ENCODE peak calls at places on chromosomes 5 and 9, in eight cellular contexts. N, S, R, K, L, X, Q and C are unnamed samples.

GRCh38 chr9:16434522-16434921 is 435.9 kb downstream of the BNC2 start:
- DNase-seq in N (no peak), S (no peak), R (no peak), K (no peak), L (no peak), X (no peak), Q (no peak), C (no peak)

GRCh38 chr9:108130896-108131295 is 641.3 kb upstream of the KLF4 start:
- DNase-seq in N (no peak), S (no peak), R (peak; percentile 33), K (no peak), L (no peak), X (no peak), Q (no peak), C (no peak)

GRCh38 chr5:143968071-143968878 is 156.3 kb downstream of the HMHB1 start:
- DNase-seq in N (peak; percentile 75), S (no peak), R (no peak), K (no peak), L (no peak), X (no peak), Q (no peak), C (no peak)

GRCh38 chr5:121962347-121962670 is 534 bp downstream of the SRFBP1 start:
- DNase-seq in N (no peak), S (no peak), R (no peak), K (no peak), L (no peak), X (no peak), Q (no peak), C (no peak)

GRCh38 chr5:110268985-110269384 is 457.5 kb downstream of the TMEM232 start:
- DNase-seq in N (no peak), S (no peak), R (no peak), K (no peak), L (no peak), X (no peak), Q (no peak), C (no peak)

GRCh38 chr9:18438300-18438925 is 35.5 kb upstream of the ADAMTSL1 start:
- DNase-seq in N (no peak), S (no peak), R (peak; percentile 29), K (peak; percentile 64), L (peak; percentile 77), X (no peak), Q (peak; percentile 68), C (peak; percentile 33)

GRCh38 chr9:121498487-121499176 is 1.0 kb downstream of the GGTA1 start:
- DNase-seq in N (peak; percentile 46), S (no peak), R (peak; percentile 28), K (peak; percentile 49), L (no peak), X (no peak), Q (peak; percentile 74), C (peak; percentile 42)

GRCh38 chr5:120604898-120605297 is 140.8 kb downstream of the PRR16 start:
- DNase-seq in N (peak; percentile 6), S (no peak), R (no peak), K (no peak), L (no peak), X (no peak), Q (no peak), C (no peak)

GRCh38 chr9:93081081-93081529 is 14.9 kb upstream of the CARD19 start:
- DNase-seq in N (no peak), S (no peak), R (no peak), K (peak; percentile 28), L (peak; percentile 55), X (no peak), Q (peak; percentile 36), C (no peak)

GRCh38 chr9:116190997-116191396 is 37.4 kb downstream of the PAPPA start:
- DNase-seq in N (no peak), S (no peak), R (no peak), K (no peak), L (no peak), X (no peak), Q (no peak), C (no peak)

GRCh38 chr5:157519579-157520253 is 55.9 kb downstream of the ADAM19 start:
- DNase-seq in N (no peak), S (no peak), R (no peak), K (no peak), L (no peak), X (no peak), Q (no peak), C (no peak)

GRCh38 chr5:180860273-180860886 is 696 bp downstream of the ZFP62 start:
- DNase-seq in N (peak; percentile 82), S (no peak), R (no peak), K (no peak), L (no peak), X (peak; percentile 72), Q (no peak), C (no peak)

GRCh38 chr5:53429706-53430105 is 50.7 kb upstream of the FST start:
- DNase-seq in N (peak; percentile 54), S (no peak), R (no peak), K (no peak), L (no peak), X (no peak), Q (no peak), C (no peak)

GRCh38 chr5:1112596-1113331 is 901 bp upstream of the SLC12A7 start:
- DNase-seq in N (no peak), S (no peak), R (peak; percentile 73), K (no peak), L (no peak), X (no peak), Q (no peak), C (peak; percentile 17)

DNA sequence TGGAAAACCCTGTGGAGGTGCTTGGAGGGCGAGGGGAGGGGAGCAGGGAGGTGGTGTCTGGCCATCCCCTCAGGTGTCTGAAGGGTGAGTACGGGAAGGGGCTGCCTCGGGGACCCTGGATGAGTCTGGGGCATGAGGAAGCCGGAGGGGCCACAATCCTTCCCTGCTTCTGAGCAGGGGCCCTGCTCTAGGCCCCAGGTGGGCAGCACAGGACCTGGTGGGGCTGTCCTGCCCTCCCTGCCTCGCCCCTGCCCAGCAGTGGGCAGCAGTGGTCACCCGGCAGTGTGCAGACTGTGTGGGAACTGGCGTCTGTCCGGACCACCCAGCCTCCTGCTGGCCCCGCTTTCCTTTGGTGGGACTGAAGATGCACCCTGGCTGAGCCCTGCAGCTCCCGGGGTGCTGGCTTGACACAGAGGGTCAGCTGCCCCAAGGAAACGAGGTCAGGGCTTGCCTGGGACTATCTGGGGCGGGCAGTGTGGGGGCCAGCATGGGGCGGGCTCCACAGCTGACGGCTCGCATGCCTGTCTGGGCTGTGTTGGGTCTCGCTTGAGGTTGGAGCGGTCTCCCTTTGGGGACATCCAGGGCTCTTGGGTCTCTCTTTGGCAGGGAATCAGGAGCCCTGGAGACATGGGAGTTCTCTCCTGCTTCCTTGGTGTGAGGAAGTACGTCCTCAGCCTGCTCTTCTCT is 26.1 kb downstream of the RXRA start:
- DNase-seq in N (no peak), S (no peak), R (no peak), K (no peak), L (no peak), X (no peak), Q (no peak), C (no peak)
- TF ChIP-seq CTCF in N (no peak), S (no peak), R (no peak), K (no peak), L (no peak), X (no peak), Q (no peak), C (no peak)

GRCh38 chr9:129864991-129865647 is 29.9 kb downstream of the USP20 start:
- DNase-seq in N (no peak), S (no peak), R (no peak), K (no peak), L (no peak), X (no peak), Q (no peak), C (no peak)

GRCh38 chr9:129861447-129861827 is 26.2 kb downstream of the USP20 start:
- DNase-seq in N (no peak), S (no peak), R (no peak), K (no peak), L (no peak), X (no peak), Q (no peak), C (no peak)

GRCh38 chr9:129865668-129866320 is 30.5 kb downstream of the USP20 start:
- DNase-seq in N (no peak), S (no peak), R (no peak), K (no peak), L (no peak), X (no peak), Q (no peak), C (peak; percentile 38)

GRCh38 chr9:129860653-129861446 is 25.6 kb downstream of the USP20 start:
- DNase-seq in N (no peak), S (no peak), R (no peak), K (no peak), L (no peak), X (no peak), Q (no peak), C (no peak)

DNA sequence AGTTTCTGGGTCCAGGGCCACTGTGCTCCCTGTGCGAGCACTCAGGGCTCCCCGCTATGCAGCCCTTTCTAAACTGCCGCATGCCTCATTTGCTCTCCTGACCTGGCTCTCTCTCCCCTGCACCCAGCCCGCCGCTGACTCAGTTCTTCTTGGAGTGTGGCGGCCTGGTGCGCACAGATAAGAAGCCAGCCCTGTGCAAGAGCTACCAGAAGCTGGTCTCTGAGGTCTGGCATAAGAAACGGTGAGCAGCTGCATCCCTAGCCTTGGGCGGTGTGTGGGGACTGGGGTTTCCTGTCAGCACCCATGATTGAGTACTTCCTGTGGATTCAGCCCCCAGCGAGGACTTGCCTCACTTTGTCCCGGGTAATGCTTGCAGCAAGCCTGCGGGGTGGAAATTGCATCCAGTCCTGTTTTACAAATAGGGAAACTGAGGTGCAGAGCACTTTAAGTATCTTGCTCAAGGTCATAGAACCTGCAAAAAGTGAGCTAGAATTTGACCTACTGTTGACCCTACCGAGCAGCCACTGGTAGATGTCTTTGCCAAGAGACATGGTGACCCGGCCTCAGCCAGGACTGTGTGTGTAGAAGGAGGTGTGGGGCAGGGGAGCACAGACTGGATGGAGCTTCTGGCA is 27.9 kb downstream of the USP20 start:
- DNase-seq in N (no peak), S (no peak), R (peak; percentile 34), K (no peak), L (no peak), X (no peak), Q (no peak), C (no peak)
- TF ChIP-seq POLR2A in N (no peak), S (no peak), R (no peak), K (no peak), L (no peak), X (no peak), Q (no peak), C (no peak)

GRCh38 chr9:126700296-126700695 is 86.6 kb downstream of the LMX1B start:
- DNase-seq in N (no peak), S (no peak), R (no peak), K (peak; percentile 23), L (peak; percentile 49), X (no peak), Q (peak; percentile 42), C (no peak)
- TF ChIP-seq EP300 in N (no peak), S (no peak), R (no peak), K (no peak), L (no peak), X (no peak), Q (no peak), C (no peak)

DNA sequence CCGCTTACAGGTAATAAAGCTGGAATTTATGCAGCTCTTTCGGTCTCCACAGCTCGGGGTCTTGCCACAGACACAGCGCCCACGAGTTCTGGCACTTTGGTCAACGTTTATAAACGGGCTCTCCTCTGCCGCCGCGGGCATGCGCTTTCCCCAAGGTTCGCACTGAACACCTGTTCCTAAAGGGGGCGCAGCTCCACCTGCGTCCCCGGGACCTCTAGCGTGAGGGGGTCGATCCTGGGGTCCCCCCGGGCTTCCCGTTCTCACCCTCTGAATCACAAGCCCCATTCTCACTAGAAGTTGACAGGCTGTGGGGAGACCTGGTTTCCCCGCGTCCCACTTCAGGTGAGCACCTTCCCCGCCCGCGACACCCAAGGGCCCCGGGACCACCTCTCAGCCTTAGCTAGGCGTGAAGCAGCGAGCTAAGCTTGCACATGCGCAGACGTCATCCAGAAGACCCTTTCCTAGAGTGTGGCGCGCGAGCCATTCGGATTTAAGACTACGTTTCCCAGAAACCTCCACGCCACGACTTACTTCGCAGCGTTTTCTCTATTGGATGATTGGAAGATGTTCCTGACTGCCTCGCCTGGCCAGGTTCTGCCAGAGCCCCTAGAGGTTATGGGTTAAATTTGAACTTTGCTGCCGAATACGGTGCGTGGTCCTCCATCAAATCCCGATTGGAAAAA is 21.3 kb upstream of the ZNF782 start:
- DNase-seq in N (peak; percentile 91), S (no peak), R (peak; percentile 70), K (no peak), L (no peak), X (no peak), Q (no peak), C (peak; percentile 81)
- TF ChIP-seq CTCF in N (peak; percentile 21), S (no peak), R (no peak), K (no peak), L (no peak), X (no peak), Q (no peak), C (no peak)